ENCODE peak calls at places on chromosomes 11 and 22, in five cellular contexts. X is ovary, O is HTR-8/SVneo, Q is Peyer's patch, M is AG09319. D is an unnamed sample.

GRCh38 chr22:43845981-43846380 is 16.3 kb downstream of the SULT4A1 start:
- DNase-seq in X (no peak), O (no peak), Q (no peak), M (no peak), D (peak; percentile 44)

GRCh38 chr11:46560300-46561025 is 33.4 kb downstream of the AMBRA1 start:
- DNase-seq in X (no peak), O (no peak), Q (peak; percentile 49), M (no peak), D (no peak)

GRCh38 chr22:20299736-20300136 is 20.1 kb downstream of the DGCR6L start:
- DNase-seq in X (peak; percentile 50), O (no peak), Q (no peak), M (no peak), D (no peak)

GRCh38 chr11:1339066-1339675 is 29.7 kb upstream of the TOLLIP start:
- DNase-seq in X (no peak), O (no peak), Q (no peak), M (no peak), D (no peak)

GRCh38 chr11:94151903-94152677 is 23.4 kb downstream of the PANX1 start:
- DNase-seq in X (no peak), O (peak; percentile 87), Q (no peak), M (no peak), D (no peak)

GRCh38 chr22:37675930-37676571 is 615 bp downstream of the LGALS1 start:
- DNase-seq in X (peak; percentile 73), O (no peak), Q (no peak), M (no peak), D (peak; percentile 82)

GRCh38 chr22:47066616-47066905 is 304.1 kb downstream of the TBC1D22A start:
- DNase-seq in X (no peak), O (no peak), Q (peak; percentile 27), M (no peak), D (no peak)

GRCh38 chr22:39173787-39174497 is 21.5 kb upstream of the CBX7 start:
- DNase-seq in X (peak; percentile 26), O (no peak), Q (peak; percentile 61), M (no peak), D (no peak)

GRCh38 chr11:63866211-63866610 is 27.3 kb downstream of the MARK2 start:
- DNase-seq in X (no peak), O (no peak), Q (peak; percentile 88), M (no peak), D (peak; percentile 77)

GRCh38 chr11:12675951-12676711 is 1.9 kb downstream of the TEAD1 start:
- DNase-seq in X (peak; percentile 40), O (no peak), Q (no peak), M (no peak), D (no peak)

GRCh38 chr11:25535462-25535861 is 796.5 kb upstream of the ANO3 start:
- DNase-seq in X (no peak), O (no peak), Q (no peak), M (no peak), D (no peak)